ENCODE peak calls at places on chromosomes 6 and 20, in four cellular contexts. One of them, this sample, is unnamed.

GRCh38 chr6:81995548-81996289 is 243.2 kb upstream of the TENT5A start:
- DNase-seq in hepatocyte: no peak
- DNase-seq in AG04450: no peak
- DNase-seq in pancreas: no peak
- DNase-seq in this sample: no peak

GRCh38 chr20:44835661-44836221 is 25.4 kb upstream of the RIMS4 start:
- DNase-seq in hepatocyte: no peak
- DNase-seq in AG04450: no peak
- DNase-seq in pancreas: no peak
- DNase-seq in this sample: no peak

GRCh38 chr6:13511913-13512717 is 24.7 kb upstream of the GFOD1 start:
- DNase-seq in hepatocyte: peak
- DNase-seq in AG04450: no peak
- DNase-seq in pancreas: peak
- DNase-seq in this sample: no peak

GRCh38 chr20:20452254-20452676 is 84.4 kb downstream of the INSM1 start:
- DNase-seq in hepatocyte: peak
- DNase-seq in AG04450: peak
- DNase-seq in pancreas: no peak
- DNase-seq in this sample: peak

GRCh38 chr20:24382775-24383174 is 86.7 kb upstream of the SYNDIG1 start:
- DNase-seq in hepatocyte: peak
- DNase-seq in AG04450: no peak
- DNase-seq in pancreas: peak
- DNase-seq in this sample: peak

GRCh38 chr6:1995521-1996110 is 249.8 kb downstream of the GMDS start:
- DNase-seq in hepatocyte: no peak
- DNase-seq in AG04450: peak
- DNase-seq in pancreas: no peak
- DNase-seq in this sample: no peak

GRCh38 chr6:47379328-47379727 is 69.6 kb upstream of the TNFRSF21 start:
- DNase-seq in hepatocyte: no peak
- DNase-seq in AG04450: no peak
- DNase-seq in pancreas: no peak
- DNase-seq in this sample: no peak

GRCh38 chr20:13464702-13465101 is 174.0 kb downstream of the TASP1 start:
- DNase-seq in hepatocyte: no peak
- DNase-seq in AG04450: no peak
- DNase-seq in pancreas: no peak
- DNase-seq in this sample: no peak

GRCh38 chr6:90212274-90212673 is 84.4 kb downstream of the BACH2 start:
- DNase-seq in hepatocyte: no peak
- DNase-seq in AG04450: no peak
- DNase-seq in pancreas: no peak
- DNase-seq in this sample: no peak

GRCh38 chr6:109523478-109523877 is 40.5 kb upstream of the ZBTB24 start:
- DNase-seq in hepatocyte: no peak
- DNase-seq in AG04450: no peak
- DNase-seq in pancreas: no peak
- DNase-seq in this sample: no peak

GRCh38 chr6:25851961-25852360 is 20.1 kb upstream of the SLC17A1 start:
- DNase-seq in hepatocyte: no peak
- DNase-seq in AG04450: no peak
- DNase-seq in pancreas: no peak
- DNase-seq in this sample: no peak

GRCh38 chr20:38759135-38759534 is 10.9 kb downstream of the ACTR5 start:
- DNase-seq in hepatocyte: no peak
- DNase-seq in AG04450: no peak
- DNase-seq in pancreas: no peak
- DNase-seq in this sample: no peak

GRCh38 chr20:9829835-9830234 is 9.0 kb downstream of the PAK5 start:
- DNase-seq in hepatocyte: peak
- DNase-seq in AG04450: no peak
- DNase-seq in pancreas: no peak
- DNase-seq in this sample: no peak

GRCh38 chr20:4053516-4053919 is 38.2 kb upstream of the RNF24 start:
- DNase-seq in hepatocyte: no peak
- DNase-seq in AG04450: no peak
- DNase-seq in pancreas: no peak
- DNase-seq in this sample: no peak

GRCh38 chr6:36623547-36624459 is 29.6 kb downstream of the SRSF3 start:
- DNase-seq in hepatocyte: peak
- DNase-seq in AG04450: peak
- DNase-seq in pancreas: peak
- DNase-seq in this sample: no peak

GRCh38 chr20:47907031-47907670 is 121.9 kb upstream of the SULF2 start:
- DNase-seq in hepatocyte: no peak
- DNase-seq in AG04450: no peak
- DNase-seq in pancreas: no peak
- DNase-seq in this sample: no peak

GRCh38 chr6:7815716-7816115 is 89.8 kb downstream of the BMP6 start:
- DNase-seq in hepatocyte: no peak
- DNase-seq in AG04450: no peak
- DNase-seq in pancreas: no peak
- DNase-seq in this sample: no peak

GRCh38 chr20:61744691-61745396 is 320.8 kb downstream of the TAF4 start:
- DNase-seq in hepatocyte: peak
- DNase-seq in AG04450: peak
- DNase-seq in pancreas: no peak
- DNase-seq in this sample: no peak

GRCh38 chr6:168136001-168136400 is 57.0 kb upstream of the FRMD1 start:
- DNase-seq in hepatocyte: no peak
- DNase-seq in AG04450: no peak
- DNase-seq in pancreas: no peak
- DNase-seq in this sample: no peak

GRCh38 chr6:42781546-42781810 is 374 bp upstream of the BICRAL start:
- DNase-seq in hepatocyte: no peak
- DNase-seq in AG04450: no peak
- DNase-seq in pancreas: no peak
- DNase-seq in this sample: no peak

GRCh38 chr6:38271081-38271480 is 368.6 kb downstream of the BTBD9 start:
- DNase-seq in hepatocyte: no peak
- DNase-seq in AG04450: no peak
- DNase-seq in pancreas: no peak
- DNase-seq in this sample: no peak

GRCh38 chr20:19026901-19027644 is 185.4 kb upstream of the SLC24A3 start:
- DNase-seq in hepatocyte: no peak
- DNase-seq in AG04450: no peak
- DNase-seq in pancreas: no peak
- DNase-seq in this sample: no peak

GRCh38 chr6:34056301-34056700 is 89.6 kb downstream of the GRM4 start:
- DNase-seq in hepatocyte: no peak
- DNase-seq in AG04450: no peak
- DNase-seq in pancreas: peak
- DNase-seq in this sample: no peak

GRCh38 chr20:54132612-54133433 is 41.0 kb downstream of the CYP24A1 start:
- DNase-seq in hepatocyte: peak
- DNase-seq in AG04450: peak
- DNase-seq in pancreas: no peak
- DNase-seq in this sample: no peak

GRCh38 chr6:11309947-11310665 is 77.6 kb upstream of the NEDD9 start:
- DNase-seq in hepatocyte: no peak
- DNase-seq in AG04450: peak
- DNase-seq in pancreas: no peak
- DNase-seq in this sample: peak

GRCh38 chr6:14274016-14274415 is 156.4 kb downstream of the CD83 start:
- DNase-seq in hepatocyte: no peak
- DNase-seq in AG04450: no peak
- DNase-seq in pancreas: no peak
- DNase-seq in this sample: no peak

GRCh38 chr6:7697820-7698623 is 27.9 kb upstream of the BMP6 start:
- DNase-seq in hepatocyte: peak
- DNase-seq in AG04450: peak
- DNase-seq in pancreas: peak
- DNase-seq in this sample: no peak

GRCh38 chr6:88287696-88288095 is 121.5 kb upstream of the CNR1 start:
- DNase-seq in hepatocyte: no peak
- DNase-seq in AG04450: no peak
- DNase-seq in pancreas: no peak
- DNase-seq in this sample: no peak

GRCh38 chr6:142851601-142852000 is 93.4 kb downstream of the HIVEP2 start:
- DNase-seq in hepatocyte: no peak
- DNase-seq in AG04450: no peak
- DNase-seq in pancreas: no peak
- DNase-seq in this sample: no peak

GRCh38 chr20:63968928-63969760 is 586 bp downstream of the ZNF512B start:
- DNase-seq in hepatocyte: no peak
- DNase-seq in AG04450: no peak
- DNase-seq in pancreas: peak
- DNase-seq in this sample: no peak

GRCh38 chr6:18245079-18245478 is 19.3 kb downstream of the DEK start:
- DNase-seq in hepatocyte: no peak
- DNase-seq in AG04450: no peak
- DNase-seq in pancreas: no peak
- DNase-seq in this sample: no peak

GRCh38 chr20:6311097-6311496 is 188.3 kb upstream of the FERMT1 start:
- DNase-seq in hepatocyte: no peak
- DNase-seq in AG04450: no peak
- DNase-seq in pancreas: no peak
- DNase-seq in this sample: no peak

GRCh38 chr20:4161447-4162251 is 146.3 kb upstream of the RNF24 start:
- DNase-seq in hepatocyte: no peak
- DNase-seq in AG04450: no peak
- DNase-seq in pancreas: peak
- DNase-seq in this sample: peak

GRCh38 chr20:23205221-23205620 is 119.1 kb upstream of the CD93 start:
- DNase-seq in hepatocyte: no peak
- DNase-seq in AG04450: no peak
- DNase-seq in pancreas: no peak
- DNase-seq in this sample: no peak

GRCh38 chr6:137919837-137920304 is 52.8 kb downstream of the TNFAIP3 start:
- DNase-seq in hepatocyte: no peak
- DNase-seq in AG04450: no peak
- DNase-seq in pancreas: no peak
- DNase-seq in this sample: no peak

GRCh38 chr6:106069478-106069877 is 16.7 kb upstream of the PRDM1 start:
- DNase-seq in hepatocyte: peak
- DNase-seq in AG04450: peak
- DNase-seq in pancreas: peak
- DNase-seq in this sample: no peak

GRCh38 chr6:62707156-62707555 is 421.1 kb upstream of the KHDRBS2 start:
- DNase-seq in hepatocyte: no peak
- DNase-seq in AG04450: no peak
- DNase-seq in pancreas: no peak
- DNase-seq in this sample: no peak

GRCh38 chr20:22763257-22763906 is 179.0 kb upstream of the FOXA2 start:
- DNase-seq in hepatocyte: no peak
- DNase-seq in AG04450: no peak
- DNase-seq in pancreas: no peak
- DNase-seq in this sample: no peak

GRCh38 chr20:38997622-38998021 is 35.5 kb downstream of the DHX35 start:
- DNase-seq in hepatocyte: no peak
- DNase-seq in AG04450: no peak
- DNase-seq in pancreas: no peak
- DNase-seq in this sample: no peak

GRCh38 chr6:166464418-166465400 is 82.0 kb upstream of the MPC1 start:
- DNase-seq in hepatocyte: no peak
- DNase-seq in AG04450: no peak
- DNase-seq in pancreas: no peak
- DNase-seq in this sample: no peak

GRCh38 chr6:166464068-166464410 is 81.3 kb upstream of the MPC1 start:
- DNase-seq in hepatocyte: no peak
- DNase-seq in AG04450: no peak
- DNase-seq in pancreas: no peak
- DNase-seq in this sample: no peak

GRCh38 chr6:166465671-166466087 is 82.9 kb upstream of the MPC1 start:
- DNase-seq in hepatocyte: no peak
- DNase-seq in AG04450: no peak
- DNase-seq in pancreas: no peak
- DNase-seq in this sample: peak

GRCh38 chr6:166467436-166468000 is 84.8 kb upstream of the MPC1 start:
- DNase-seq in hepatocyte: no peak
- DNase-seq in AG04450: no peak
- DNase-seq in pancreas: no peak
- DNase-seq in this sample: no peak

GRCh38 chr6:166466178-166467122 is 83.7 kb upstream of the MPC1 start:
- DNase-seq in hepatocyte: peak
- DNase-seq in AG04450: peak
- DNase-seq in pancreas: peak
- DNase-seq in this sample: no peak
- H3K27ac ChIP-seq in hepatocyte: no peak
- H3K27ac ChIP-seq in AG04450: peak
- H3K27ac ChIP-seq in pancreas: peak
- H3K27ac ChIP-seq in this sample: peak

GRCh38 chr20:49825521-49826033 is 12.9 kb downstream of the SLC9A8 start:
- DNase-seq in hepatocyte: no peak
- DNase-seq in AG04450: no peak
- DNase-seq in pancreas: no peak
- DNase-seq in this sample: no peak
- H3K27ac ChIP-seq in hepatocyte: no peak
- H3K27ac ChIP-seq in AG04450: no peak
- H3K27ac ChIP-seq in pancreas: no peak
- H3K27ac ChIP-seq in this sample: no peak

GRCh38 chr6:4916954-4917561 is 86.8 kb downstream of the RPP40 start:
- DNase-seq in hepatocyte: no peak
- DNase-seq in AG04450: no peak
- DNase-seq in pancreas: no peak
- DNase-seq in this sample: no peak
- H3K27ac ChIP-seq in hepatocyte: no peak
- H3K27ac ChIP-seq in AG04450: no peak
- H3K27ac ChIP-seq in pancreas: no peak
- H3K27ac ChIP-seq in this sample: no peak

GRCh38 chr6:152170702-152171667 is 363.5 kb downstream of the ESR1 start:
- DNase-seq in hepatocyte: peak
- DNase-seq in AG04450: peak
- DNase-seq in pancreas: no peak
- DNase-seq in this sample: no peak

GRCh38 chr6:152176219-152176745 is 368.8 kb downstream of the ESR1 start:
- DNase-seq in hepatocyte: no peak
- DNase-seq in AG04450: no peak
- DNase-seq in pancreas: no peak
- DNase-seq in this sample: no peak

GRCh38 chr6:152170313-152170701 is 362.8 kb downstream of the ESR1 start:
- DNase-seq in hepatocyte: no peak
- DNase-seq in AG04450: no peak
- DNase-seq in pancreas: no peak
- DNase-seq in this sample: no peak

GRCh38 chr6:152173957-152174356 is 366.5 kb downstream of the ESR1 start:
- DNase-seq in hepatocyte: no peak
- DNase-seq in AG04450: no peak
- DNase-seq in pancreas: no peak
- DNase-seq in this sample: no peak

DNA sequence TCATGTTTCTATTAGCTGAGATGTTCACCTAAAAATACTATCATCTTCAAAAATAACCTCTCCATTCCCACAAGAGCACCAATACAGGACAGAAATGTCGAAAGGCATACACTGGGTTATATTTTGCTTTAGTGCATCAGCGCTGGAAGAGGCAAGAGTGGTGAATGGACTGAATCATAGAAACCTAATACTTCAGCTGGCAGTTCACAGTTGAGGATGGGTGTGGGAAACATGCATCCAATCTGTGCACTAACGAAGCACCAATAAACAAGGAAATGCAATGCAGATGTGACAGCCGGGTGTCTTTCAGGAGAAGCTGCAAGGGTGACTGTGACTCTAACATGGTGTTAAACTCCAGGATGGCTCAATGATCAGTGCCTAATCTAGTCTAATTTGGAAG is 365.8 kb downstream of the ESR1 start:
- DNase-seq in hepatocyte: no peak
- DNase-seq in AG04450: no peak
- DNase-seq in pancreas: no peak
- DNase-seq in this sample: no peak
- H3K27ac ChIP-seq in hepatocyte: no peak
- H3K27ac ChIP-seq in AG04450: no peak
- H3K27ac ChIP-seq in pancreas: no peak
- H3K27ac ChIP-seq in this sample: no peak